ENCODE peak calls at places on chromosome 3, in five cellular contexts. One of them, this sample, is unnamed.

GRCh38 chr3:150074277-150074676 is 103.6 kb upstream of the PFN2 start:
- DNase-seq in CD8-positive, alpha-beta T cell: no peak
- DNase-seq in heart right ventricle: no peak
- DNase-seq in mucosa of descending colon: no peak
- DNase-seq in cerebellum: no peak
- DNase-seq in this sample: no peak

GRCh38 chr3:127263586-127264231 is 24.1 kb downstream of the PRR20G start:
- DNase-seq in CD8-positive, alpha-beta T cell: no peak
- DNase-seq in heart right ventricle: no peak
- DNase-seq in mucosa of descending colon: no peak
- DNase-seq in cerebellum: peak
- DNase-seq in this sample: no peak

GRCh38 chr3:174776123-174776522 is 83.0 kb upstream of the NAALADL2 start:
- DNase-seq in CD8-positive, alpha-beta T cell: no peak
- DNase-seq in heart right ventricle: no peak
- DNase-seq in mucosa of descending colon: peak
- DNase-seq in cerebellum: no peak
- DNase-seq in this sample: no peak

GRCh38 chr3:114809668-114810413 is 337.2 kb downstream of the ZBTB20 start:
- DNase-seq in CD8-positive, alpha-beta T cell: no peak
- DNase-seq in heart right ventricle: no peak
- DNase-seq in mucosa of descending colon: peak
- DNase-seq in cerebellum: no peak
- DNase-seq in this sample: no peak

GRCh38 chr3:186783731-186784515 is 546 bp downstream of the EIF4A2 start:
- DNase-seq in CD8-positive, alpha-beta T cell: peak
- DNase-seq in heart right ventricle: peak
- DNase-seq in mucosa of descending colon: peak
- DNase-seq in cerebellum: peak
- DNase-seq in this sample: peak

GRCh38 chr3:96334779-96335178 is 479.6 kb upstream of the EPHA6 start:
- DNase-seq in CD8-positive, alpha-beta T cell: no peak
- DNase-seq in heart right ventricle: no peak
- DNase-seq in mucosa of descending colon: no peak
- DNase-seq in cerebellum: no peak
- DNase-seq in this sample: no peak

GRCh38 chr3:174949523-174949922 is 90.4 kb downstream of the NAALADL2 start:
- DNase-seq in CD8-positive, alpha-beta T cell: no peak
- DNase-seq in heart right ventricle: no peak
- DNase-seq in mucosa of descending colon: no peak
- DNase-seq in cerebellum: no peak
- DNase-seq in this sample: no peak

GRCh38 chr3:113271189-113271588 is 59.8 kb downstream of the BOC start:
- DNase-seq in CD8-positive, alpha-beta T cell: no peak
- DNase-seq in heart right ventricle: no peak
- DNase-seq in mucosa of descending colon: no peak
- DNase-seq in cerebellum: no peak
- DNase-seq in this sample: no peak

This sample was measured in ovary.